ENCODE peak calls at places on chromosomes 16 and 17, in four cellular contexts. H is IMR-90, S is keratinocyte, L is K562. U is an unnamed sample. For H3K9me1, the result is how much of the 10 kb centered on the place peaks cover.

GRCh38 chr17:82502207-82502606 is 17.3 kb upstream of the FOXK2 start:
- DNase-seq in L (no peak), S (no peak), H (peak), U (no peak)

GRCh38 chr16:82675300-82675699 is 48.5 kb downstream of the CDH13 start:
- DNase-seq in H (peak), L (no peak), S (no peak), U (no peak)

GRCh38 chr16:20383106-20384029 is 21.2 kb downstream of the PDILT start:
- DNase-seq in L (peak), S (peak), H (peak), U (peak)

GRCh38 chr17:76078859-76079576 is at the start of gene ZACN:
- DNase-seq in S (no peak), L (no peak), H (no peak), U (no peak)

GRCh38 chr17:9443811-9444210 is 131.8 kb downstream of the STX8 start:
- DNase-seq in L (no peak), H (no peak), S (no peak), U (no peak)

GRCh38 chr17:64216385-64217248 is 46.4 kb downstream of the TEX2 start:
- DNase-seq in H (peak), L (peak), S (no peak), U (peak)

GRCh38 chr16:77212736-77213541 is 13.7 kb downstream of the SYCE1L start:
- DNase-seq in H (no peak), L (peak), S (no peak), U (peak)

GRCh38 chr17:39962642-39963220 is at the start of gene GSDMA:
- DNase-seq in S (no peak), L (no peak), H (no peak), U (no peak)

GRCh38 chr17:66491665-66492064 is 189.3 kb downstream of the PRKCA start:
- DNase-seq in L (no peak), H (no peak), S (no peak), U (no peak)

GRCh38 chr17:66493283-66494019 is 191.0 kb downstream of the PRKCA start:
- DNase-seq in L (no peak), H (peak), S (no peak), U (peak)

GRCh38 chr17:66492080-66492479 is 189.7 kb downstream of the PRKCA start:
- DNase-seq in S (no peak), H (no peak), L (no peak), U (no peak)

GRCh38 chr17:66492500-66493123 is 190.2 kb downstream of the PRKCA start:
- DNase-seq in H (no peak), S (no peak), L (no peak), U (no peak)

DNA sequence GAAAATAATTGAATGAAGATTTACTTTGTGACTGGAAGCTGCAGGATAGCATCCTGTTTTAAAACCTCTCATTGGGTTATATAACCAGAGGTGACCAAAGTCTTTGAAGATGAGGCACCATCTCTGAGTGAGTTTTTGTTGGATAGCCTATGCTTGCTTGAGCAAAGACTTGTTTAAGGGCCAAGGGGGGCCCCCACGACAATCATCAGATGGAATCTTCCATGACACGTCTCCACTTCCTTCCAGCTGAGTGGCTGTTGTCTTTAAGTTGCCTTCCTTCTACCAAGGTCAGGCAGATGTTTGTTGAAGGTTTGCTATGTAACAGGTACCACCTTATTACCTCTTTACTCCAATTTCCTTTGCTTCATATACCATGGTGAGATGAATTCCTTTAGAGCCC is 188.8 kb downstream of the PRKCA start:
- DNase-seq in H (no peak), S (no peak), L (no peak), U (no peak)
- H3K9me1 ChIP-seq in H (under half), S (under half), L (under half), U (under half)

DNA sequence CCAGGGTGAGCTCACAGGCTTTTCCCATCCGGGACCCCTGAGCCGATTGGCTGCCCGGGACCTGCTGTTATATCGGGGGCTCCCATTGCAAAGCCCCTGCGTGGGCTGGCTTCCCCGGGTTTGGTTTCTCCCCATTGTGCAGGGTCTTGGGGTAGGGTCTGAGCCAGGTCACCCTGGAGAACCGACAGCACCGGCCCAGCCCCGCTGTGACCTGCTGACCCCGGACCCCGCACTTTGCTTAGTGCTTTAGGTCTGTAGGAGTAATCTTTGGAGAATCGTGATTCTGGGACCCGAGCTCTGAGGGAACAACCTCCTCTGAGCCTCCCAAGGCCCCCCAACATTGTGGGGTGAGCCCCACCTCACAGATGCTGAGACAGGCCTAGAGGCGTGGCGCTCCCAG is 62.9 kb downstream of the JPH3 start:
- DNase-seq in S (no peak), L (no peak), H (no peak), U (no peak)
- H3K9me1 ChIP-seq in S (under half), L (under half), H (under half), U (under half)

GRCh38 chr16:296806-297510 is 14.0 kb downstream of the PDIA2 start:
- DNase-seq in S (no peak), L (no peak), H (no peak), U (no peak)
- H3K9me1 ChIP-seq in S (under half), L (under half), H (under half), U (under half)

GRCh38 chr16:85555549-85556455 is 57.3 kb upstream of the GSE1 start:
- DNase-seq in H (no peak), L (peak), S (no peak), U (no peak)
- H3K9me1 ChIP-seq in H (under half), L (under half), S (under half), U (under half)

DNA sequence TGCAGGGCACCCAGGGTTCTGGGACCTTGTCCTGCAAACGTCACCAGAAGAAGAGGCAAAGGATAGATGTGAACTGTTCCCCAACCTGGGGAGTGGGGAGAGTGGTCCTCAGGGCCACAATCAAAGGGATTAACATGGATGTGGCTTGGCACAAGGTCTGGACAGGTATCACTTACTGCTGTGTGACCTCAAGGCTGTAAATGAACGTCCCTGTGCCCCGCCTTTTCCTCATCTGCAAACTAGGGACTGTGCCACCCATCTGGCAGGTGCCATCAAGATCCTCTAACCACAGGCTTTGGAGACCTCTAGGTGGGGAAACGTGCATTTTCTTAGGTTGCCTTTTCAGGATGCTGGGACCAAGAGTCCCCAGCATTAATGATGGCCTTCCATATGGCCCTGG is 25.1 kb downstream of the SLC5A10 start:
- DNase-seq in L (no peak), H (no peak), S (no peak), U (no peak)
- H3K9me1 ChIP-seq in L (under half), H (under half), S (under half), U (under half)

DNA sequence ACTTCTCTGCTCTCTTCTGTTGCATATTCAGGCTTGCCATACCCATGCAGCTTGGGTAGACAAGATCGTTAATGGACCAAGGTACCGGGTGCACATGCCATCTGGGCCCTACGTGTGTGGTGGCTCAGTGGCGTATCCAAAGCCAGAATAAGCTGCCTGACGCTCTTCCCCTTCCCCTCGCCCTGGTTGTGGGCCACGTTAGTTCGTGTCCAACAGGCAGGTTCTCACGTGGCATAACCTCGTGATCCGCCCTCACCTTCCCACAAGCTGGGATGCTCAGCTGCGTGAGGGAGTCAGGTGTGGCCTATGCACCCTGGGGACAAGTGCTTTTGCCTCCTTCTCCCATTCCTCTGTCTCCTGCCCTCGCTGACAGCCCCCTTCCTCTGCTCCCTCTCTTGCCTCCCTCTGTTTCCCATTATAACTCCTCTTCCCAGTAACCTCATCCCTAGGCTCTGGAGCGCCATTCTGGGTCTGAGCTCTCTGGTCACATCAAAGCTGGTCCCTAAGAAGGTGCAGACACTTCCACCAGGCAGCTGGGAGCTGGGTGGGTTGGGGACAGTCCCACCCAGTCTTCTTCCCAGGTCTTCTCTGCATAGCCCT is 77.6 kb downstream of the PLD6 start:
- DNase-seq in L (no peak), H (no peak), S (no peak), U (no peak)
- H3K9me1 ChIP-seq in L (under half), H (under half), S (under half), U (under half)

GRCh38 chr17:16302856-16303255 is 50.4 kb downstream of the CENPV start:
- DNase-seq in S (no peak), H (no peak), L (no peak), U (no peak)
- H3K9me1 ChIP-seq in S (under half), H (under half), L (under half), U (under half)

GRCh38 chr16:61654962-61655361 is 381.3 kb downstream of the CDH8 start:
- DNase-seq in H (no peak), S (no peak), L (no peak), U (no peak)
- H3K9me1 ChIP-seq in H (under half), S (under half), L (under half), U (under half)

GRCh38 chr16:88871349-88871702 is 4.9 kb upstream of the PABPN1L start:
- DNase-seq in S (no peak), H (no peak), L (peak), U (no peak)
- H3K9me1 ChIP-seq in S (under half), H (under half), L (under half), U (under half)

DNA sequence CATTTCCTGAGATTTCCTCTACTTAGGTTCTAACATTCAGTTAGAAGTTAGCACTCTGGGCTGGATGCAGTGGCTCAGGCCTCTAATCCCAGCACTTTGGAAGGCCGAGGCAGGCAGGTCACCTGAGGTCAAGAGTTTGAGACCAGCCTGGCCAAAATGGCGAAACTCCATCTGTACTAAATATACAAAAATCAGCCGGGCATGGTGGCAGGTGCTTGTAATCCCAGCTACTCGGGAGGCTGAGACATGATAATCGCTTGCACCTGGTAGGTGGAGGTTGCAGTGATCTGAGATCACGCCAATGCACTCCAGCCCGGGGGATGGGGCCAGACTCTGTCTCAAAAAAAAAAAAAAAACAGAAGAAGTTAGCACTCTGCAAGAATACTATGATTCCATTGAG is 1430.9 kb downstream of the CDH11 start:
- DNase-seq in H (no peak), S (no peak), L (no peak), U (no peak)
- H3K9me1 ChIP-seq in H (under half), S (under half), L (under half), U (under half)